ENCODE peak calls at places on chromosomes 5 and 9, in eight cellular contexts. One of them, this sample, is unnamed. For H3K9me3 and H3K27me3, the result is how much of the 10 kb centered on the place peaks cover.

GRCh38 chr9:70746316-70746715 is 331.9 kb upstream of the KLF9 start:
- DNase-seq in right lobe of liver: no peak
- DNase-seq in esophagus squamous epithelium: no peak
- DNase-seq in SK-N-SH: no peak
- DNase-seq in colonic mucosa: no peak
- DNase-seq in tibial artery: no peak
- DNase-seq in HepG2: no peak
- DNase-seq in stomach: no peak
- DNase-seq in this sample: no peak

GRCh38 chr9:100715100-100715379 is 137.2 kb downstream of the CAVIN4 start:
- DNase-seq in right lobe of liver: no peak
- DNase-seq in esophagus squamous epithelium: no peak
- DNase-seq in SK-N-SH: no peak
- DNase-seq in colonic mucosa: no peak
- DNase-seq in tibial artery: no peak
- DNase-seq in HepG2: no peak
- DNase-seq in stomach: no peak
- DNase-seq in this sample: no peak

GRCh38 chr9:127854169-127854833 is at the start of gene ENG:
- DNase-seq in right lobe of liver: peak
- DNase-seq in esophagus squamous epithelium: no peak
- DNase-seq in SK-N-SH: peak
- DNase-seq in colonic mucosa: peak
- DNase-seq in tibial artery: peak
- DNase-seq in HepG2: no peak
- DNase-seq in stomach: peak
- DNase-seq in this sample: no peak

GRCh38 chr5:42090162-42090561 is 165.1 kb downstream of the FBXO4 start:
- DNase-seq in right lobe of liver: no peak
- DNase-seq in esophagus squamous epithelium: no peak
- DNase-seq in SK-N-SH: no peak
- DNase-seq in colonic mucosa: no peak
- DNase-seq in tibial artery: no peak
- DNase-seq in HepG2: no peak
- DNase-seq in stomach: no peak
- DNase-seq in this sample: no peak

GRCh38 chr5:73693573-73694061 is 67.6 kb downstream of the ARHGEF28 start:
- DNase-seq in right lobe of liver: no peak
- DNase-seq in esophagus squamous epithelium: no peak
- DNase-seq in SK-N-SH: peak
- DNase-seq in colonic mucosa: no peak
- DNase-seq in tibial artery: no peak
- DNase-seq in HepG2: peak
- DNase-seq in stomach: no peak
- DNase-seq in this sample: peak

GRCh38 chr5:179217356-179217755 is 127.9 kb downstream of the ADAMTS2 start:
- DNase-seq in right lobe of liver: no peak
- DNase-seq in esophagus squamous epithelium: no peak
- DNase-seq in SK-N-SH: no peak
- DNase-seq in colonic mucosa: no peak
- DNase-seq in tibial artery: no peak
- DNase-seq in HepG2: no peak
- DNase-seq in stomach: no peak
- DNase-seq in this sample: no peak

GRCh38 chr9:129483467-129484324 is 137.2 kb downstream of the C9orf50 start:
- DNase-seq in right lobe of liver: peak
- DNase-seq in esophagus squamous epithelium: no peak
- DNase-seq in SK-N-SH: no peak
- DNase-seq in colonic mucosa: peak
- DNase-seq in tibial artery: peak
- DNase-seq in HepG2: no peak
- DNase-seq in stomach: peak
- DNase-seq in this sample: peak

GRCh38 chr9:71814805-71815204 is 46.5 kb upstream of the CEMIP2 start:
- DNase-seq in right lobe of liver: no peak
- DNase-seq in esophagus squamous epithelium: no peak
- DNase-seq in SK-N-SH: no peak
- DNase-seq in colonic mucosa: no peak
- DNase-seq in tibial artery: no peak
- DNase-seq in HepG2: no peak
- DNase-seq in stomach: no peak
- DNase-seq in this sample: no peak

DNA sequence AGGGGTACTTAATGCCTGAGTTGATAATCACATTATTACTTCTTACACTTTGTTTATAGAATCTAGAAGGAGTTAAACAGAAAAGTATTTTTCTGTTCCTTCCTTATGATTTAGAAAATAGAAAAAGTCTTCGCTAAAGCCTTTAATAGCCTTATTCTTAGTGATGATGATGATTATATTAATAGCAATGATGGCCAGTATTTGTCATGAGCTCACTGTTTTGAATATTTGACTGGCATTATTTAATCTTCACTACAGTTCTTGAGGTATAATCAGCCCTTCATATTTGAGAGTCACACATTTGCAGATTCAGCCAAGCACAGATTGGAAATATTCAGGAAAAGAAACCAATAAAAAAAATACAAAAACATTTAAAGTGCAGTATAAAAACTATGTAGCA is 23.3 kb downstream of the NIPBL start:
- DNase-seq in right lobe of liver: no peak
- DNase-seq in esophagus squamous epithelium: no peak
- DNase-seq in SK-N-SH: no peak
- DNase-seq in colonic mucosa: no peak
- DNase-seq in tibial artery: no peak
- DNase-seq in HepG2: no peak
- DNase-seq in stomach: no peak
- DNase-seq in this sample: no peak
- H3K9me3 ChIP-seq in right lobe of liver: under half
- H3K9me3 ChIP-seq in esophagus squamous epithelium: under half
- H3K9me3 ChIP-seq in SK-N-SH: under half
- H3K9me3 ChIP-seq in colonic mucosa: under half
- H3K9me3 ChIP-seq in tibial artery: under half
- H3K9me3 ChIP-seq in HepG2: under half
- H3K9me3 ChIP-seq in stomach: under half
- H3K9me3 ChIP-seq in this sample: under half

GRCh38 chr5:35856186-35857003 is at the start of gene IL7R:
- DNase-seq in right lobe of liver: no peak
- DNase-seq in esophagus squamous epithelium: no peak
- DNase-seq in SK-N-SH: no peak
- DNase-seq in colonic mucosa: no peak
- DNase-seq in tibial artery: no peak
- DNase-seq in HepG2: no peak
- DNase-seq in stomach: no peak
- DNase-seq in this sample: peak
- H3K27ac ChIP-seq in right lobe of liver: no peak
- H3K27ac ChIP-seq in esophagus squamous epithelium: peak
- H3K27ac ChIP-seq in SK-N-SH: peak
- H3K27ac ChIP-seq in colonic mucosa: peak
- H3K27ac ChIP-seq in tibial artery: no peak
- H3K27ac ChIP-seq in HepG2: no peak
- H3K27ac ChIP-seq in stomach: peak
- H3K27ac ChIP-seq in this sample: no peak

GRCh38 chr5:160305319-160305718 is 7.0 kb downstream of the CCNJL start:
- DNase-seq in right lobe of liver: peak
- DNase-seq in esophagus squamous epithelium: no peak
- DNase-seq in SK-N-SH: no peak
- DNase-seq in colonic mucosa: no peak
- DNase-seq in tibial artery: no peak
- DNase-seq in HepG2: no peak
- DNase-seq in stomach: no peak
- DNase-seq in this sample: no peak

GRCh38 chr5:160310910-160311295 is 1.5 kb downstream of the CCNJL start:
- DNase-seq in right lobe of liver: no peak
- DNase-seq in esophagus squamous epithelium: no peak
- DNase-seq in SK-N-SH: no peak
- DNase-seq in colonic mucosa: no peak
- DNase-seq in tibial artery: no peak
- DNase-seq in HepG2: no peak
- DNase-seq in stomach: no peak
- DNase-seq in this sample: no peak

GRCh38 chr5:160310140-160310909 is 2.0 kb downstream of the CCNJL start:
- DNase-seq in right lobe of liver: no peak
- DNase-seq in esophagus squamous epithelium: no peak
- DNase-seq in SK-N-SH: no peak
- DNase-seq in colonic mucosa: no peak
- DNase-seq in tibial artery: no peak
- DNase-seq in HepG2: no peak
- DNase-seq in stomach: no peak
- DNase-seq in this sample: no peak

GRCh38 chr5:160303690-160304089 is 8.7 kb downstream of the CCNJL start:
- DNase-seq in right lobe of liver: peak
- DNase-seq in esophagus squamous epithelium: no peak
- DNase-seq in SK-N-SH: no peak
- DNase-seq in colonic mucosa: no peak
- DNase-seq in tibial artery: no peak
- DNase-seq in HepG2: no peak
- DNase-seq in stomach: no peak
- DNase-seq in this sample: no peak

GRCh38 chr5:160306711-160307110 is 5.7 kb downstream of the CCNJL start:
- DNase-seq in right lobe of liver: no peak
- DNase-seq in esophagus squamous epithelium: no peak
- DNase-seq in SK-N-SH: no peak
- DNase-seq in colonic mucosa: peak
- DNase-seq in tibial artery: no peak
- DNase-seq in HepG2: no peak
- DNase-seq in stomach: no peak
- DNase-seq in this sample: peak
- H3K27me3 ChIP-seq in right lobe of liver: under half
- H3K27me3 ChIP-seq in esophagus squamous epithelium: under half
- H3K27me3 ChIP-seq in SK-N-SH: under half
- H3K27me3 ChIP-seq in colonic mucosa: under half
- H3K27me3 ChIP-seq in tibial artery: under half
- H3K27me3 ChIP-seq in HepG2: under half
- H3K27me3 ChIP-seq in stomach: under half
- H3K27me3 ChIP-seq in this sample: under half

DNA sequence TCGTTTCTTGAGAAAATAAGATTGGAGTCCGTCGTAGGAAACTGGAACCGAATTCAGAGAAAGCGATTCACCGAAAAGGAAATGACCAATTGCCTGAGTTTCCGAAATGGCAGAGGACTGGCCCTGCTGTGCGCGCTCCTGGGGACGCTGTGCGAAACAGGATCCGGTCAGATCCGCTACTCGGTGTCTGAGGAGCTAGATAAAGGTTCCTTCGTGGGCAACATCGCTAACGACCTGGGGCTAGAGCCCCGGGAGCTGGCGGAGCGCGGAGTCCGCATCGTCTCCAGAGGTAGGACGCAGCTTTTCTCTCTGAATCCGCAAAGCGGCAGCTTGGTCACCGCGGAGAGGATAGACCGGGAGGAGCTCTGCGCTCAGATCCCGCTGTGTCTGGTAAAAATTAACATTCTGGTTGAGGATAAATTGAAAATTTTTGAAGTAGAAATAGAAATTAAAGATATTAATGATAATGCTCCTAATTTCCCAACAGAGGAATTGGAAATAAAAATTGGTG is 379 bp downstream of the PCDHGA3 start:
- DNase-seq in right lobe of liver: no peak
- DNase-seq in esophagus squamous epithelium: no peak
- DNase-seq in SK-N-SH: no peak
- DNase-seq in colonic mucosa: no peak
- DNase-seq in tibial artery: no peak
- DNase-seq in HepG2: no peak
- DNase-seq in stomach: no peak
- DNase-seq in this sample: no peak
- H3K9me3 ChIP-seq in right lobe of liver: under half
- H3K9me3 ChIP-seq in esophagus squamous epithelium: half or more
- H3K9me3 ChIP-seq in SK-N-SH: under half
- H3K9me3 ChIP-seq in colonic mucosa: under half
- H3K9me3 ChIP-seq in tibial artery: under half
- H3K9me3 ChIP-seq in HepG2: under half
- H3K9me3 ChIP-seq in stomach: half or more
- H3K9me3 ChIP-seq in this sample: under half

GRCh38 chr9:132876849-132877248 is 1.2 kb downstream of the AK8 start:
- DNase-seq in right lobe of liver: no peak
- DNase-seq in esophagus squamous epithelium: no peak
- DNase-seq in SK-N-SH: no peak
- DNase-seq in colonic mucosa: no peak
- DNase-seq in tibial artery: no peak
- DNase-seq in HepG2: no peak
- DNase-seq in stomach: no peak
- DNase-seq in this sample: no peak

GRCh38 chr9:132878695-132879064 is at the start of gene SPACA9:
- DNase-seq in right lobe of liver: peak
- DNase-seq in esophagus squamous epithelium: no peak
- DNase-seq in SK-N-SH: peak
- DNase-seq in colonic mucosa: peak
- DNase-seq in tibial artery: peak
- DNase-seq in HepG2: no peak
- DNase-seq in stomach: peak
- DNase-seq in this sample: peak

GRCh38 chr9:132879443-132880310 is 979 bp downstream of the SPACA9 start:
- DNase-seq in right lobe of liver: no peak
- DNase-seq in esophagus squamous epithelium: no peak
- DNase-seq in SK-N-SH: no peak
- DNase-seq in colonic mucosa: no peak
- DNase-seq in tibial artery: no peak
- DNase-seq in HepG2: no peak
- DNase-seq in stomach: no peak
- DNase-seq in this sample: no peak

GRCh38 chr9:132877447-132877817 is 652 bp downstream of the AK8 start:
- DNase-seq in right lobe of liver: no peak
- DNase-seq in esophagus squamous epithelium: no peak
- DNase-seq in SK-N-SH: no peak
- DNase-seq in colonic mucosa: no peak
- DNase-seq in tibial artery: no peak
- DNase-seq in HepG2: no peak
- DNase-seq in stomach: no peak
- DNase-seq in this sample: no peak

GRCh38 chr9:132877818-132878694 is at the start of gene AK8:
- DNase-seq in right lobe of liver: peak
- DNase-seq in esophagus squamous epithelium: no peak
- DNase-seq in SK-N-SH: peak
- DNase-seq in colonic mucosa: peak
- DNase-seq in tibial artery: peak
- DNase-seq in HepG2: peak
- DNase-seq in stomach: peak
- DNase-seq in this sample: peak
- H3K27ac ChIP-seq in right lobe of liver: no peak
- H3K27ac ChIP-seq in esophagus squamous epithelium: peak
- H3K27ac ChIP-seq in SK-N-SH: peak
- H3K27ac ChIP-seq in colonic mucosa: no peak
- H3K27ac ChIP-seq in tibial artery: peak
- H3K27ac ChIP-seq in HepG2: no peak
- H3K27ac ChIP-seq in stomach: peak
- H3K27ac ChIP-seq in this sample: no peak

DNA sequence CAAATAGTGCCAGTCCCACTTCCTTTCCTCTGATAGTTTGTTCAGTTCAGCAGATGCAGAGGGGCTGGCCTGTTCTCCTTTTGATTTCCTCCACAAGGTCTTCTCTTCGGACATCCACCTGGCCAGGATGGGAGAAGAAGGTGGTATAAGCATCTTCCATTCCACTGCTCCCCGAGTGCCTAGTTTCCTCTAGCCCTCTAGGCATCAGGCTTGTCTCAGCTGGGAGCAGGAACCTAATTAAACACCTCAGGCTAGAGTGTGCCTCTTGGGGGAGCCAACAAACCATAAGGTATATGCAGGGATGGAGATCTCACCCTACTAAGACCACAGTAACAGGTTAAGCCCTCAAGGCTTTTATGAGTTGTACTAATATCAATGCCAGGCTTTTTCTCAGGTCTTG is 835 bp upstream of the DND1 start:
- DNase-seq in right lobe of liver: no peak
- DNase-seq in esophagus squamous epithelium: no peak
- DNase-seq in SK-N-SH: no peak
- DNase-seq in colonic mucosa: no peak
- DNase-seq in tibial artery: no peak
- DNase-seq in HepG2: no peak
- DNase-seq in stomach: no peak
- DNase-seq in this sample: no peak
- H3K27me3 ChIP-seq in right lobe of liver: under half
- H3K27me3 ChIP-seq in esophagus squamous epithelium: under half
- H3K27me3 ChIP-seq in SK-N-SH: under half
- H3K27me3 ChIP-seq in colonic mucosa: under half
- H3K27me3 ChIP-seq in tibial artery: under half
- H3K27me3 ChIP-seq in HepG2: under half
- H3K27me3 ChIP-seq in stomach: under half
- H3K27me3 ChIP-seq in this sample: under half

This sample was measured in small intestine.